ENCODE peak calls at places on chromosomes 3 and 15, in five cellular contexts. S is left ventricle myocardium inferior; U is stimulated activated CD8-positive, alpha-beta memory T cell treated with anti-CD3 and anti-CD28 coated beads, Interleukin-15, amount 100 ng/mL, for 4 hours; O is GM12865; R is fibroblast of pulmonary artery. J is an unnamed sample.

GRCh38 chr3:102265720-102266119 is 169.1 kb upstream of the ZPLD1 start:
- DNase-seq in R (peak), S (no peak), U (no peak), O (peak), J (no peak)

GRCh38 chr15:51869074-51869425 is 39.6 kb downstream of the TMOD3 start:
- DNase-seq in O (no peak), S (no peak), R (peak), U (no peak), J (no peak)

GRCh38 chr3:159260049-159260662 is 458.3 kb downstream of the MFSD1 start:
- DNase-seq in U (no peak), S (no peak), O (peak), R (peak), J (no peak)

GRCh38 chr3:61928020-61928419 is 366.6 kb downstream of the PTPRG start:
- DNase-seq in O (no peak), R (peak), S (no peak), U (no peak), J (no peak)

GRCh38 chr3:171620825-171621434 is 160.7 kb upstream of the TNIK start:
- DNase-seq in S (no peak), O (no peak), U (no peak), R (peak), J (no peak)

GRCh38 chr3:24145981-24146822 is 201.1 kb downstream of the NR1D2 start:
- DNase-seq in U (no peak), O (no peak), S (no peak), R (peak), J (no peak)

GRCh38 chr3:151213881-151214280 is 10.9 kb upstream of the GPR171 start:
- DNase-seq in U (no peak), R (peak), S (no peak), O (no peak), J (no peak)

GRCh38 chr3:63855333-63855940 is 8.2 kb downstream of the THOC7 start:
- DNase-seq in O (no peak), R (no peak), S (no peak), U (no peak), J (no peak)

J was measured in psoas muscle.